ENCODE peak calls at places on chromosomes 13 and 19, in eight cellular contexts. A, X, F, R, J, P, S and T are unnamed samples.

GRCh38 chr13:21625366-21625765 is 21.4 kb upstream of the MICU2 start:
- DNase-seq in A (peak; percentile 29), X (peak; percentile 29), F (no peak), R (peak; percentile 38), J (no peak), P (peak; percentile 48), S (no peak), T (no peak)

GRCh38 chr13:66508153-66508909 is 721.8 kb downstream of the PCDH9 start:
- DNase-seq in A (no peak), X (no peak), F (no peak), R (no peak), J (no peak), P (peak; percentile 54), S (no peak), T (no peak)

GRCh38 chr19:3576696-3577443 is 4.1 kb downstream of the HMG20B start:
- DNase-seq in A (peak; percentile 63), X (no peak), F (no peak), R (no peak), J (peak; percentile 42), P (peak; percentile 58), S (peak; percentile 75), T (peak; percentile 80)

GRCh38 chr19:47228168-47228936 is 2.6 kb downstream of the BBC3 start:
- DNase-seq in A (peak; percentile 51), X (peak; percentile 82), F (peak; percentile 43), R (no peak), J (no peak), P (peak; percentile 57), S (peak; percentile 62), T (peak; percentile 81)

GRCh38 chr13:28097503-28097902 is 2.9 kb downstream of the FLT3 start:
- DNase-seq in A (no peak), X (no peak), F (no peak), R (no peak), J (no peak), P (no peak), S (no peak), T (no peak)

GRCh38 chr13:49530452-49530851 is 34.7 kb downstream of the PHF11 start:
- DNase-seq in A (no peak), X (no peak), F (no peak), R (no peak), J (no peak), P (no peak), S (no peak), T (no peak)

GRCh38 chr13:27347373-27347772 is 76.7 kb downstream of the RASL11A start:
- DNase-seq in A (no peak), X (no peak), F (no peak), R (no peak), J (no peak), P (no peak), S (no peak), T (no peak)

GRCh38 chr13:27472941-27473340 is 22.6 kb upstream of the MTIF3 start:
- DNase-seq in A (no peak), X (no peak), F (no peak), R (no peak), J (no peak), P (no peak), S (no peak), T (no peak)

GRCh38 chr19:39082745-39083598 is 1.2 kb upstream of the ACP7 start:
- DNase-seq in A (no peak), X (no peak), F (no peak), R (no peak), J (peak; percentile 8), P (no peak), S (no peak), T (no peak)

GRCh38 chr13:98493035-98493401 is 83.9 kb downstream of the STK24 start:
- DNase-seq in A (no peak), X (no peak), F (no peak), R (no peak), J (no peak), P (no peak), S (no peak), T (no peak)

GRCh38 chr19:31074751-31075150 is 274.5 kb downstream of the TSHZ3 start:
- DNase-seq in A (no peak), X (no peak), F (no peak), R (no peak), J (no peak), P (no peak), S (no peak), T (no peak)

GRCh38 chr19:1512671-1513491 is at the start of gene ADAMTSL5:
- DNase-seq in A (peak; percentile 82), X (no peak), F (peak; percentile 63), R (no peak), J (no peak), P (peak; percentile 75), S (peak; percentile 67), T (peak; percentile 86)

GRCh38 chr19:50496189-50497029 is 14.6 kb downstream of the JOSD2 start:
- DNase-seq in A (no peak), X (peak; percentile 32), F (no peak), R (no peak), J (no peak), P (no peak), S (peak; percentile 52), T (peak; percentile 88)

GRCh38 chr19:39499082-39499642 is 415 bp downstream of the DLL3 start:
- DNase-seq in A (no peak), X (no peak), F (no peak), R (peak; percentile 25), J (peak; percentile 53), P (no peak), S (peak; percentile 58), T (no peak)

GRCh38 chr13:51912511-51913225 is 50.9 kb downstream of the CCDC70 start:
- DNase-seq in A (no peak), X (no peak), F (no peak), R (no peak), J (no peak), P (no peak), S (no peak), T (no peak)

GRCh38 chr19:52922841-52923781 is at the start of gene ZNF888:
- DNase-seq in A (peak; percentile 96), X (peak; percentile 84), F (peak; percentile 88), R (peak; percentile 57), J (peak; percentile 90), P (peak; percentile 88), S (peak; percentile 91), T (peak; percentile 96)

GRCh38 chr13:111912453-111912866 is 154.5 kb upstream of the SOX1 start:
- DNase-seq in A (peak; percentile 10), X (no peak), F (no peak), R (no peak), J (no peak), P (no peak), S (no peak), T (no peak)

GRCh38 chr19:4140237-4140711 is 13.2 kb upstream of the CREB3L3 start:
- DNase-seq in A (peak; percentile 68), X (peak; percentile 68), F (peak; percentile 35), R (peak; percentile 68), J (peak; percentile 25), P (peak; percentile 73), S (peak; percentile 79), T (no peak)

GRCh38 chr13:37225414-37226047 is 120.1 kb upstream of the CSNK1A1L start:
- DNase-seq in A (no peak), X (no peak), F (no peak), R (no peak), J (no peak), P (peak; percentile 88), S (no peak), T (no peak)

GRCh38 chr19:13092608-13093260 is 9.9 kb downstream of the LYL1 start:
- DNase-seq in A (no peak), X (no peak), F (no peak), R (no peak), J (no peak), P (peak; percentile 40), S (no peak), T (no peak)

GRCh38 chr13:30362869-30363268 is 55.5 kb upstream of the KATNAL1 start:
- DNase-seq in A (no peak), X (no peak), F (no peak), R (no peak), J (no peak), P (peak; percentile 16), S (no peak), T (no peak)

GRCh38 chr19:35704218-35704617 is at the start of gene ZBTB32:
- DNase-seq in A (peak; percentile 42), X (no peak), F (no peak), R (no peak), J (peak; percentile 37), P (peak; percentile 72), S (peak; percentile 77), T (no peak)

GRCh38 chr19:45809643-45810159 is 5.4 kb downstream of the RSPH6A start:
- DNase-seq in A (no peak), X (peak; percentile 84), F (no peak), R (peak; percentile 47), J (no peak), P (peak; percentile 80), S (no peak), T (no peak)

GRCh38 chr13:110152351-110152750 is 154.6 kb downstream of the COL4A1 start:
- DNase-seq in A (no peak), X (no peak), F (no peak), R (no peak), J (no peak), P (no peak), S (no peak), T (no peak)

GRCh38 chr19:572891-573825 is 762 bp downstream of the BSG start:
- DNase-seq in A (peak; percentile 60), X (peak; percentile 25), F (peak; percentile 29), R (no peak), J (peak; percentile 46), P (peak; percentile 62), S (peak; percentile 69), T (no peak)

GRCh38 chr19:41228486-41228885 is 9.5 kb downstream of the AXL start:
- DNase-seq in A (no peak), X (no peak), F (no peak), R (no peak), J (no peak), P (no peak), S (no peak), T (no peak)

GRCh38 chr13:109877809-109878208 is 91.4 kb upstream of the IRS2 start:
- DNase-seq in A (no peak), X (no peak), F (no peak), R (no peak), J (no peak), P (no peak), S (no peak), T (no peak)

GRCh38 chr13:114054269-114054668 is 78.2 kb downstream of the RASA3 start:
- DNase-seq in A (no peak), X (no peak), F (no peak), R (no peak), J (no peak), P (no peak), S (no peak), T (no peak)

GRCh38 chr13:113862766-113863510 is 938 bp downstream of the GAS6 start:
- DNase-seq in A (peak; percentile 62), X (no peak), F (no peak), R (no peak), J (peak; percentile 40), P (peak; percentile 55), S (peak; percentile 49), T (peak; percentile 80)

GRCh38 chr19:56133858-56134654 is 7.0 kb upstream of the ZNF444 start:
- DNase-seq in A (peak; percentile 46), X (no peak), F (no peak), R (no peak), J (no peak), P (peak; percentile 42), S (no peak), T (no peak)

GRCh38 chr19:13301627-13302334 is 151.6 kb downstream of the IER2 start:
- DNase-seq in A (no peak), X (no peak), F (no peak), R (no peak), J (no peak), P (no peak), S (no peak), T (no peak)

GRCh38 chr13:36531746-36532486 is 99.6 kb downstream of the CCNA1 start:
- DNase-seq in A (no peak), X (no peak), F (no peak), R (no peak), J (no peak), P (peak; percentile 18), S (no peak), T (no peak)

GRCh38 chr19:33830264-33830663 is 33.6 kb downstream of the KCTD15 start:
- DNase-seq in A (no peak), X (no peak), F (no peak), R (no peak), J (no peak), P (no peak), S (no peak), T (no peak)

GRCh38 chr19:39409886-39410619 is 2.4 kb upstream of the PLEKHG2 start:
- DNase-seq in A (peak; percentile 76), X (no peak), F (peak; percentile 64), R (peak; percentile 15), J (peak; percentile 51), P (peak; percentile 68), S (peak; percentile 91), T (peak; percentile 89)